ENCODE peak calls at places on chromosomes 6 and 20, in four cellular contexts. L is prostate gland, T is stomach, C is cardiac muscle cell. P is an unnamed sample.

GRCh38 chr6:12233693-12234551 is 56.2 kb upstream of the EDN1 start:
- DNase-seq in L (peak; percentile 71), T (peak; percentile 39), C (peak; percentile 81), P (no peak)

GRCh38 chr6:47446974-47447373 is 30.6 kb upstream of the CD2AP start:
- DNase-seq in L (no peak), T (no peak), C (peak; percentile 9), P (no peak)

GRCh38 chr6:39341352-39341751 is 18.9 kb upstream of the KCNK16 start:
- DNase-seq in L (no peak), T (no peak), C (no peak), P (no peak)

GRCh38 chr6:161393839-161394364 is 120.0 kb upstream of the AGPAT4 start:
- DNase-seq in L (peak; percentile 56), T (no peak), C (peak; percentile 93), P (no peak)

GRCh38 chr6:139533573-139534471 is 159.4 kb upstream of the CITED2 start:
- DNase-seq in L (peak; percentile 10), T (peak; percentile 55), C (peak; percentile 90), P (no peak)

GRCh38 chr20:34703573-34704176 is 469 bp upstream of the TP53INP2 start:
- DNase-seq in L (peak; percentile 71), T (peak; percentile 55), C (peak; percentile 36), P (no peak)

GRCh38 chr6:69719602-69720193 is 77.1 kb downstream of the LMBRD1 start:
- DNase-seq in L (no peak), T (no peak), C (peak; percentile 47), P (no peak)

GRCh38 chr6:113306552-113307145 is 550.5 kb upstream of the MARCKS start:
- DNase-seq in L (peak; percentile 64), T (peak; percentile 87), C (peak; percentile 51), P (no peak)

GRCh38 chr6:8082954-8083858 is 19.0 kb upstream of the BLOC1S5 start:
- DNase-seq in L (peak; percentile 13), T (peak; percentile 70), C (peak; percentile 71), P (no peak)

GRCh38 chr6:8085053-8085511 is 17.3 kb downstream of the EEF1E1 start:
- DNase-seq in L (no peak), T (peak; percentile 37), C (peak; percentile 91), P (peak; percentile 76)

GRCh38 chr6:8086755-8087306 is 15.5 kb downstream of the EEF1E1 start:
- DNase-seq in L (no peak), T (no peak), C (no peak), P (no peak)

GRCh38 chr6:8082572-8082953 is 18.4 kb upstream of the BLOC1S5 start:
- DNase-seq in L (no peak), T (no peak), C (no peak), P (no peak)

GRCh38 chr6:8084586-8084985 is 17.8 kb downstream of the EEF1E1 start:
- DNase-seq in L (no peak), T (no peak), C (peak; percentile 55), P (no peak)
- H3K4me1 ChIP-seq in L (peaks cover 3% of the 10 kb centered on the region), T (peaks cover 47% of the 10 kb centered on the region), C (no peaks in the 10 kb centered on the region), P (peaks cover 62% of the 10 kb centered on the region)

DNA sequence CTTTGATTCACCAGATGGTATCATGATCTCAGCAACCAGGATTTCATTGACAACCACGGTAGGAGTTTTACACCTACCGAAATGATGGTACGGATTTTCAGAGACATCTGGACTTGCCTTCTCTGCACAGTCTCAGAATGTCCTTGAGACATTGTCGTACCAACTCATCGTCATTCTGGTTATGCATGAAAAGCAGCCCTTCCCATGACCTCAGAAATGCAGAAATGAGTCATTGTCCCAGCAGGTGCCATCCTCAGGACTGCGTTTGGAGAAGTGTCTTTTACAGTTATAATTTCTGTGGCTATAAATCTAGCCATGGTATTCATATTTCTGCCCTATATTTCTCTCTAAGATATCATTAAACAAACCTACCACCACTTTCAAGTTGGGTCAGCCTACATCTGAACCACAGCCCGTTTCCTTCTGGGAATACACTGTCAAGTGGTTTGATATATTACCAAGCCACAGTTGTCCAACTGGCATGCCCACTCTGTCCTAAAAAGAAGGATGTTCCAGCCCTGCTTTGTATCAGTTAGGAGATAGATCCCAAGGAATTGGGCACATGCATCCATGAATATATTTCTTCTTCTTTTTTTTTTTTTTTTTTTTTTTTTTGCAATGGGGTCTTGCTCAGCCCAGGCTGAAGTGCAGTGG is 7.5 kb upstream of the BFSP1 start:
- DNase-seq in L (no peak), T (no peak), C (no peak), P (no peak)
- H3K27ac ChIP-seq in L (no peak overlapping the region), T (no peak overlapping the region), C (no peak overlapping the region), P (no peak overlapping the region)

DNA sequence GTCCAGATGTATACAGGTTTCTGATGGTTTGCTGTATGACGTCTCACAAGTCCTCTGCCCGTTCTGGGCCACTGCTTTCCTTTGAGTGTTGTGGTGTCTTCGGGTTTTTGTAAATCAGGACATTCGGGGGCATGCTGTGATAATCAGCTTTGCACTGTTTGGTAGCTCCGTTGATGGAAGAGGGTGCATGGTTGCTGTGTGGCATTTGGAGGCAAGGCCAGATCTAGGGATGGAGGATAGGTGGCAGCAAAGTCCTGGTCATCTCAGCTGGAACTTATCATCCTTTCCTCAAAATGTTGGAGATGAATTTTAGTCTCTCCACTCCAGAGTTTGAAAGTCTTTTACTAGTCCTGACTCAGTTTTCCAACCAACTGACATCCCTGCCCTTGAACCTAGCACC is 91.0 kb downstream of the SCP2D1 start:
- DNase-seq in L (no peak), T (no peak), C (no peak), P (no peak)
- H3K4me1 ChIP-seq in L (no peaks in the 10 kb centered on the region), T (no peaks in the 10 kb centered on the region), C (no peaks in the 10 kb centered on the region), P (no peaks in the 10 kb centered on the region)

GRCh38 chr6:158570681-158570962 is 10.7 kb downstream of the TMEM181 start:
- DNase-seq in L (no peak), T (no peak), C (no peak), P (no peak)

GRCh38 chr6:158573542-158573931 is 13.6 kb downstream of the TMEM181 start:
- DNase-seq in L (no peak), T (no peak), C (no peak), P (no peak)

GRCh38 chr6:158572653-158573541 is 13.0 kb downstream of the TMEM181 start:
- DNase-seq in L (no peak), T (no peak), C (no peak), P (no peak)

GRCh38 chr6:158574800-158575199 is 14.9 kb downstream of the TMEM181 start:
- DNase-seq in L (no peak), T (no peak), C (no peak), P (no peak)

GRCh38 chr6:158571826-158572652 is 12.1 kb downstream of the TMEM181 start:
- DNase-seq in L (no peak), T (peak; percentile 92), C (no peak), P (no peak)
- H3K27ac ChIP-seq in L (peak overlapping the region; percentile 23), T (peak overlapping the region; percentile 60), C (peak overlapping the region; percentile 19), P (no peak overlapping the region)

GRCh38 chr6:33790910-33791309 is 2.0 kb upstream of the LEMD2 start:
- DNase-seq in L (no peak), T (no peak), C (no peak), P (no peak)

GRCh38 chr6:33797635-33798342 is 6.0 kb downstream of the MLN start:
- DNase-seq in L (no peak), T (no peak), C (no peak), P (no peak)

GRCh38 chr6:33798343-33798848 is 5.4 kb downstream of the MLN start:
- DNase-seq in L (no peak), T (no peak), C (no peak), P (no peak)

GRCh38 chr6:33792990-33793389 is 4.1 kb upstream of the LEMD2 start:
- DNase-seq in L (no peak), T (no peak), C (no peak), P (no peak)

GRCh38 chr6:33794910-33795615 is 6.1 kb upstream of the LEMD2 start:
- DNase-seq in L (no peak), T (no peak), C (no peak), P (no peak)
- H3K4me1 ChIP-seq in L (peaks cover 10% of the 10 kb centered on the region), T (no peaks in the 10 kb centered on the region), C (no peaks in the 10 kb centered on the region), P (no peaks in the 10 kb centered on the region)

GRCh38 chr6:1310628-1311399 is 1.1 kb upstream of the FOXQ1 start:
- DNase-seq in L (peak; percentile 71), T (peak; percentile 79), C (no peak), P (no peak)
- H3K27ac ChIP-seq in L (peak overlapping the region; percentile 83), T (peak overlapping the region; percentile 88), C (no peak overlapping the region), P (no peak overlapping the region)

DNA sequence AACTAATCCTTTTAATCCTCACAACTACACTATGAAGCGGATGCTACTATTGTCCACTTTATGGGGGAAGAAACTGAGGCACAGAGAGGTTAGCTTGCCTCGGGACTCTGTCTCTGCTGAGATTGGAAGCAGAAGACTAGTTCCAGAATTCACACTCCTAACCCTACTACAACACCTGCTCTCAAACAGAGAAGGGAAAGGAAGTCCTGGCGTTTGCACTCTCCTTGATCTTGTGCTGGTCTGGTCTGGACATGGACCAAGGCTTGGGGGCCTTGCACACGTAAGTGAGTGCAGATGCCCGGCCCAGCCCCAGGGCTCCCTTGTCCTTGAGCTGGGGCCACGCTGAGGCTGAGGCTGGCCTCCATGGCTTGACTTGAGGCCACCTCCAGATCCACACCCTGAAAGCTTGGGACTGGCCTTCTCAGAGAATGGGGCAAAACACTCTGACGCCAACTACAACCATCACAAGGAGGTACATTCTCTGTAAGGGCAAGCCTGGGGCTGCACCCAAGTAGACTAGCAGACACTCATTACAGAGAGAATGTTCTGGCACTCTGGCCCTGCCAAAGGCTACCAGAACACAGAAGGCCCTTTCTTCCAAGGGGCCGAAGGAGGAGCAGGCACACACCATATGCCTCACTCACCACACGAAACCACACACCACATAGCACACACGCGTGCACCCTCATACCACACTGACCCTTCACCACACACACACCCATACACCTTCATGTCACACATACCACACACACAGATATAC is 33.3 kb upstream of the EZR start:
- DNase-seq in L (no peak), T (no peak), C (no peak), P (no peak)
- H3K4me1 ChIP-seq in L (peaks cover 5% of the 10 kb centered on the region), T (peaks cover 70% of the 10 kb centered on the region), C (peaks cover 19% of the 10 kb centered on the region), P (peaks cover 65% of the 10 kb centered on the region)

GRCh38 chr20:9442858-9443257 is 71.5 kb upstream of the LAMP5 start:
- DNase-seq in L (peak; percentile 50), T (peak; percentile 43), C (no peak), P (no peak)
- H3K27ac ChIP-seq in L (no peak overlapping the region), T (no peak overlapping the region), C (no peak overlapping the region), P (no peak overlapping the region)

P was measured in RWPE2.